ENCODE peak calls at places on chromosomes 11 and 22, in four cellular contexts. One of them, this sample, is unnamed.

GRCh38 chr11:65552413-65552951 is 5.7 kb downstream of the LTBP3 start:
- DNase-seq in HEK293T: no peak
- DNase-seq in iPS-NIHi11: no peak
- DNase-seq in MCF 10A: no peak
- DNase-seq in this sample: no peak

GRCh38 chr11:133911169-133911568 is 45.6 kb downstream of the IGSF9B start:
- DNase-seq in HEK293T: peak
- DNase-seq in iPS-NIHi11: peak
- DNase-seq in MCF 10A: no peak
- DNase-seq in this sample: no peak

GRCh38 chr11:109864161-109864661 is 229.0 kb upstream of the ZC3H12C start:
- DNase-seq in HEK293T: no peak
- DNase-seq in iPS-NIHi11: no peak
- DNase-seq in MCF 10A: no peak
- DNase-seq in this sample: no peak

GRCh38 chr22:46738961-46739870 is 1.2 kb upstream of the CERK start:
- DNase-seq in HEK293T: no peak
- DNase-seq in iPS-NIHi11: peak
- DNase-seq in MCF 10A: no peak
- DNase-seq in this sample: no peak

GRCh38 chr22:25008666-25009065 is 56.1 kb downstream of the KIAA1671 start:
- DNase-seq in HEK293T: no peak
- DNase-seq in iPS-NIHi11: no peak
- DNase-seq in MCF 10A: no peak
- DNase-seq in this sample: no peak

GRCh38 chr22:50733521-50734342 is 4.3 kb upstream of the ACR start:
- DNase-seq in HEK293T: no peak
- DNase-seq in iPS-NIHi11: no peak
- DNase-seq in MCF 10A: no peak
- DNase-seq in this sample: peak

GRCh38 chr11:118895093-118896039 is 11.7 kb downstream of the CXCR5 start:
- DNase-seq in HEK293T: no peak
- DNase-seq in iPS-NIHi11: no peak
- DNase-seq in MCF 10A: no peak
- DNase-seq in this sample: no peak

GRCh38 chr22:37563153-37564081 is 3.1 kb downstream of the CDC42EP1 start:
- DNase-seq in HEK293T: no peak
- DNase-seq in iPS-NIHi11: no peak
- DNase-seq in MCF 10A: peak
- DNase-seq in this sample: no peak

GRCh38 chr22:50705851-50706351 is 32.1 kb upstream of the ACR start:
- DNase-seq in HEK293T: no peak
- DNase-seq in iPS-NIHi11: no peak
- DNase-seq in MCF 10A: no peak
- DNase-seq in this sample: no peak

GRCh38 chr11:81036168-81036870 is 1595.5 kb upstream of the TENM4 start:
- DNase-seq in HEK293T: no peak
- DNase-seq in iPS-NIHi11: no peak
- DNase-seq in MCF 10A: no peak
- DNase-seq in this sample: no peak

GRCh38 chr11:117984471-117984870 is 1.7 kb upstream of the IL10RA start:
- DNase-seq in HEK293T: no peak
- DNase-seq in iPS-NIHi11: no peak
- DNase-seq in MCF 10A: no peak
- DNase-seq in this sample: no peak

GRCh38 chr11:19026862-19027261 is 33.7 kb downstream of the MRGPRX2 start:
- DNase-seq in HEK293T: no peak
- DNase-seq in iPS-NIHi11: no peak
- DNase-seq in MCF 10A: no peak
- DNase-seq in this sample: no peak

GRCh38 chr11:16933756-16934603 is 80.2 kb downstream of the PLEKHA7 start:
- DNase-seq in HEK293T: no peak
- DNase-seq in iPS-NIHi11: no peak
- DNase-seq in MCF 10A: no peak
- DNase-seq in this sample: no peak

GRCh38 chr11:101003468-101003867 is 126.1 kb downstream of the PGR start:
- DNase-seq in HEK293T: peak
- DNase-seq in iPS-NIHi11: no peak
- DNase-seq in MCF 10A: peak
- DNase-seq in this sample: no peak

GRCh38 chr11:6321961-6322362 is 1.7 kb upstream of the CAVIN3 start:
- DNase-seq in HEK293T: no peak
- DNase-seq in iPS-NIHi11: no peak
- DNase-seq in MCF 10A: peak
- DNase-seq in this sample: no peak